ENCODE peak calls at places on chromosomes 2 and 18, in six cellular contexts. One of them, this sample, is unnamed.

GRCh38 chr18:12637393-12637792 is 20.5 kb downstream of the SPIRE1 start:
- DNase-seq in Karpas-422: no peak
- DNase-seq in hypothalamus: no peak
- DNase-seq in activated CD8-positive, alpha-beta memory T cell treated with anti-CD3 and anti-CD28 coated beads, Interleukin-2, amount 50 U/mL, for 48 hours: no peak
- DNase-seq in GM04504: no peak
- DNase-seq in memory B cell: no peak
- DNase-seq in this sample: no peak

GRCh38 chr2:14501061-14501460 is 131.5 kb upstream of the LRATD1 start:
- DNase-seq in activated CD8-positive, alpha-beta memory T cell treated with anti-CD3 and anti-CD28 coated beads, Interleukin-2, amount 50 U/mL, for 48 hours: no peak
- DNase-seq in Karpas-422: no peak
- DNase-seq in memory B cell: no peak
- DNase-seq in GM04504: no peak
- DNase-seq in hypothalamus: no peak
- DNase-seq in this sample: no peak

GRCh38 chr18:13369756-13370510 is 151.4 kb downstream of the LDLRAD4 start:
- DNase-seq in hypothalamus: no peak
- DNase-seq in GM04504: no peak
- DNase-seq in Karpas-422: no peak
- DNase-seq in memory B cell: no peak
- DNase-seq in activated CD8-positive, alpha-beta memory T cell treated with anti-CD3 and anti-CD28 coated beads, Interleukin-2, amount 50 U/mL, for 48 hours: no peak
- DNase-seq in this sample: peak

GRCh38 chr2:110807520-110807919 is 75.1 kb downstream of the ACOXL start:
- DNase-seq in hypothalamus: no peak
- DNase-seq in activated CD8-positive, alpha-beta memory T cell treated with anti-CD3 and anti-CD28 coated beads, Interleukin-2, amount 50 U/mL, for 48 hours: no peak
- DNase-seq in memory B cell: no peak
- DNase-seq in Karpas-422: no peak
- DNase-seq in GM04504: peak
- DNase-seq in this sample: no peak

GRCh38 chr2:163341426-163341825 is 394.4 kb downstream of the FIGN start:
- DNase-seq in GM04504: no peak
- DNase-seq in activated CD8-positive, alpha-beta memory T cell treated with anti-CD3 and anti-CD28 coated beads, Interleukin-2, amount 50 U/mL, for 48 hours: no peak
- DNase-seq in memory B cell: no peak
- DNase-seq in hypothalamus: no peak
- DNase-seq in Karpas-422: no peak
- DNase-seq in this sample: no peak

GRCh38 chr2:220064282-220065042 is 437.0 kb downstream of the SLC4A3 start:
- DNase-seq in GM04504: no peak
- DNase-seq in Karpas-422: no peak
- DNase-seq in activated CD8-positive, alpha-beta memory T cell treated with anti-CD3 and anti-CD28 coated beads, Interleukin-2, amount 50 U/mL, for 48 hours: no peak
- DNase-seq in hypothalamus: no peak
- DNase-seq in memory B cell: no peak
- DNase-seq in this sample: no peak

GRCh38 chr18:3323900-3324299 is 62.0 kb downstream of the MYL12B start:
- DNase-seq in Karpas-422: no peak
- DNase-seq in hypothalamus: no peak
- DNase-seq in activated CD8-positive, alpha-beta memory T cell treated with anti-CD3 and anti-CD28 coated beads, Interleukin-2, amount 50 U/mL, for 48 hours: no peak
- DNase-seq in memory B cell: no peak
- DNase-seq in GM04504: no peak
- DNase-seq in this sample: no peak

GRCh38 chr2:175259164-175259563 is 77.7 kb upstream of the ATP5MC3 start:
- DNase-seq in activated CD8-positive, alpha-beta memory T cell treated with anti-CD3 and anti-CD28 coated beads, Interleukin-2, amount 50 U/mL, for 48 hours: no peak
- DNase-seq in hypothalamus: no peak
- DNase-seq in Karpas-422: no peak
- DNase-seq in memory B cell: no peak
- DNase-seq in GM04504: no peak
- DNase-seq in this sample: no peak

GRCh38 chr2:235641956-235642355 is 148.1 kb downstream of the AGAP1 start:
- DNase-seq in hypothalamus: no peak
- DNase-seq in Karpas-422: no peak
- DNase-seq in memory B cell: no peak
- DNase-seq in GM04504: no peak
- DNase-seq in activated CD8-positive, alpha-beta memory T cell treated with anti-CD3 and anti-CD28 coated beads, Interleukin-2, amount 50 U/mL, for 48 hours: no peak
- DNase-seq in this sample: no peak

GRCh38 chr2:218618102-218618860 is 10.6 kb downstream of the PLCD4 start:
- DNase-seq in memory B cell: no peak
- DNase-seq in Karpas-422: no peak
- DNase-seq in hypothalamus: no peak
- DNase-seq in GM04504: no peak
- DNase-seq in activated CD8-positive, alpha-beta memory T cell treated with anti-CD3 and anti-CD28 coated beads, Interleukin-2, amount 50 U/mL, for 48 hours: no peak
- DNase-seq in this sample: no peak

GRCh38 chr2:113762377-113763118 is 6.1 kb upstream of the SLC35F5 start:
- DNase-seq in memory B cell: no peak
- DNase-seq in GM04504: peak
- DNase-seq in activated CD8-positive, alpha-beta memory T cell treated with anti-CD3 and anti-CD28 coated beads, Interleukin-2, amount 50 U/mL, for 48 hours: no peak
- DNase-seq in Karpas-422: no peak
- DNase-seq in hypothalamus: no peak
- DNase-seq in this sample: no peak

GRCh38 chr2:234989183-234989701 is 37.4 kb downstream of the SH3BP4 start:
- DNase-seq in Karpas-422: no peak
- DNase-seq in memory B cell: no peak
- DNase-seq in GM04504: no peak
- DNase-seq in activated CD8-positive, alpha-beta memory T cell treated with anti-CD3 and anti-CD28 coated beads, Interleukin-2, amount 50 U/mL, for 48 hours: no peak
- DNase-seq in hypothalamus: peak
- DNase-seq in this sample: no peak

GRCh38 chr2:162155093-162155492 is 3.0 kb upstream of the GCG start:
- DNase-seq in memory B cell: no peak
- DNase-seq in hypothalamus: no peak
- DNase-seq in Karpas-422: peak
- DNase-seq in activated CD8-positive, alpha-beta memory T cell treated with anti-CD3 and anti-CD28 coated beads, Interleukin-2, amount 50 U/mL, for 48 hours: no peak
- DNase-seq in GM04504: no peak
- DNase-seq in this sample: no peak

GRCh38 chr2:221444106-221444505 is 128.0 kb downstream of the EPHA4 start:
- DNase-seq in Karpas-422: no peak
- DNase-seq in GM04504: peak
- DNase-seq in activated CD8-positive, alpha-beta memory T cell treated with anti-CD3 and anti-CD28 coated beads, Interleukin-2, amount 50 U/mL, for 48 hours: no peak
- DNase-seq in memory B cell: no peak
- DNase-seq in hypothalamus: no peak
- DNase-seq in this sample: no peak

GRCh38 chr2:160224060-160224459 is 24.0 kb upstream of the ITGB6 start:
- DNase-seq in hypothalamus: no peak
- DNase-seq in activated CD8-positive, alpha-beta memory T cell treated with anti-CD3 and anti-CD28 coated beads, Interleukin-2, amount 50 U/mL, for 48 hours: no peak
- DNase-seq in GM04504: peak
- DNase-seq in Karpas-422: no peak
- DNase-seq in memory B cell: no peak
- DNase-seq in this sample: no peak

GRCh38 chr2:168255103-168255502 is 7.7 kb upstream of the STK39 start:
- DNase-seq in memory B cell: no peak
- DNase-seq in Karpas-422: no peak
- DNase-seq in GM04504: no peak
- DNase-seq in hypothalamus: no peak
- DNase-seq in activated CD8-positive, alpha-beta memory T cell treated with anti-CD3 and anti-CD28 coated beads, Interleukin-2, amount 50 U/mL, for 48 hours: no peak
- DNase-seq in this sample: no peak

GRCh38 chr2:15049096-15049993 is 416.8 kb downstream of the LRATD1 start:
- DNase-seq in hypothalamus: no peak
- DNase-seq in activated CD8-positive, alpha-beta memory T cell treated with anti-CD3 and anti-CD28 coated beads, Interleukin-2, amount 50 U/mL, for 48 hours: no peak
- DNase-seq in Karpas-422: no peak
- DNase-seq in GM04504: no peak
- DNase-seq in memory B cell: no peak
- DNase-seq in this sample: no peak

GRCh38 chr2:221642447-221642846 is 70.3 kb upstream of the EPHA4 start:
- DNase-seq in hypothalamus: no peak
- DNase-seq in Karpas-422: no peak
- DNase-seq in memory B cell: no peak
- DNase-seq in activated CD8-positive, alpha-beta memory T cell treated with anti-CD3 and anti-CD28 coated beads, Interleukin-2, amount 50 U/mL, for 48 hours: no peak
- DNase-seq in GM04504: no peak
- DNase-seq in this sample: no peak

GRCh38 chr2:121355488-121355887 is 70.5 kb upstream of the TFCP2L1 start:
- DNase-seq in Karpas-422: no peak
- DNase-seq in memory B cell: no peak
- DNase-seq in GM04504: no peak
- DNase-seq in activated CD8-positive, alpha-beta memory T cell treated with anti-CD3 and anti-CD28 coated beads, Interleukin-2, amount 50 U/mL, for 48 hours: no peak
- DNase-seq in hypothalamus: no peak
- DNase-seq in this sample: no peak

GRCh38 chr18:13566941-13567762 is 159.2 kb downstream of the FAM210A start:
- DNase-seq in memory B cell: peak
- DNase-seq in GM04504: no peak
- DNase-seq in Karpas-422: peak
- DNase-seq in activated CD8-positive, alpha-beta memory T cell treated with anti-CD3 and anti-CD28 coated beads, Interleukin-2, amount 50 U/mL, for 48 hours: peak
- DNase-seq in hypothalamus: peak
- DNase-seq in this sample: no peak